ENCODE peak calls at places on chromosome 15, in nine cellular contexts. N is tibial artery, V is HFF-Myc, B is fibroblast of mammary gland, Z is foreskin fibroblast, S is GM06990, G is left lung, M is AG04450, D is neural progenitor cell. F is an unnamed sample.
A peak's percentile ranks its signal among the peaks of the same experiment; 100 is the strongest.

GRCh38 chr15:67185621-67186225 is 68.7 kb downstream of the AAGAB start:
- DNase-seq in S (no peak), M (no peak), Z (peak; percentile 68), V (peak; percentile 66), B (peak; percentile 78), D (no peak), G (no peak), N (peak; percentile 64), F (no peak)

GRCh38 chr15:77021803-77022381 is 27.0 kb downstream of the PSTPIP1 start:
- DNase-seq in S (no peak), M (no peak), N (peak; percentile 72), G (peak; percentile 46), V (no peak), Z (peak; percentile 42), B (peak; percentile 47), D (no peak), F (peak; percentile 26)

GRCh38 chr15:23447107-23447500 is at the start of gene GOLGA6L2:
- DNase-seq in G (peak; percentile 23), B (peak; percentile 12), D (no peak), N (no peak), S (no peak), V (no peak), M (no peak), Z (no peak), F (no peak)

GRCh38 chr15:84591815-84592214 is 9.0 kb upstream of the ZSCAN2 start:
- DNase-seq in B (no peak), N (no peak), Z (no peak), S (no peak), D (no peak), M (no peak), V (no peak), G (no peak), F (no peak)

GRCh38 chr15:101617390-101617965 is 34.7 kb downstream of the TM2D3 start:
- DNase-seq in N (no peak), M (no peak), D (no peak), Z (no peak), B (no peak), G (peak; percentile 50), V (no peak), S (no peak), F (no peak)

GRCh38 chr15:40255033-40255432 is 16.2 kb downstream of the PAK6 start:
- DNase-seq in N (no peak), D (no peak), V (no peak), G (peak; percentile 60), S (no peak), B (no peak), Z (no peak), M (no peak), F (no peak)

GRCh38 chr15:95557226-95558046 is 773.1 kb upstream of the NR2F2 start:
- DNase-seq in S (no peak), G (no peak), D (no peak), N (peak; percentile 68), M (peak; percentile 61), Z (peak; percentile 92), B (peak; percentile 95), V (peak; percentile 87), F (peak; percentile 71)

GRCh38 chr15:23446215-23447106 is 582 bp downstream of the GOLGA6L2 start:
- DNase-seq in V (no peak), Z (no peak), N (peak; percentile 21), M (no peak), S (no peak), D (no peak), G (no peak), B (no peak), F (no peak)

GRCh38 chr15:31279221-31280036 is 47.2 kb upstream of the KLF13 start:
- DNase-seq in M (no peak), B (no peak), D (no peak), G (no peak), V (no peak), Z (no peak), S (no peak), N (peak; percentile 37), F (no peak)

GRCh38 chr15:74635228-74635627 is 19.6 kb downstream of the CLK3 start:
- DNase-seq in S (peak; percentile 48), Z (peak; percentile 84), B (peak; percentile 67), N (no peak), V (no peak), D (peak; percentile 78), G (no peak), M (no peak), F (no peak)
- TF ChIP-seq CTCF in S (peak; percentile 87), Z (peak; percentile 82), B (peak; percentile 93), N (peak; percentile 83), V (peak; percentile 90), D (peak; percentile 93), G (peak; percentile 76), M (peak; percentile 89), F (peak; percentile 86)

GRCh38 chr15:45197512-45197911 is 9.7 kb upstream of the SHF start:
- DNase-seq in S (no peak), N (no peak), M (no peak), G (no peak), Z (no peak), V (no peak), B (no peak), D (no peak), F (no peak)
- H3K4me3 ChIP-seq in S (no peak overlapping the region), N (peak overlapping the region; percentile 60), M (no peak overlapping the region), G (no peak overlapping the region), Z (no peak overlapping the region), V (peak overlapping the region; percentile 43), B (peak overlapping the region; percentile 67), D (peak overlapping the region; percentile 87), F (no peak overlapping the region)

GRCh38 chr15:56247266-56247665 is 3.6 kb upstream of the RFX7 start:
- DNase-seq in V (no peak), B (no peak), S (no peak), G (no peak), Z (no peak), M (no peak), D (no peak), N (no peak), F (no peak)

GRCh38 chr15:56250626-56251025 is 6.9 kb upstream of the RFX7 start:
- DNase-seq in V (no peak), D (no peak), B (no peak), S (no peak), N (no peak), Z (no peak), M (no peak), G (no peak), F (no peak)

GRCh38 chr15:56248276-56248675 is 4.6 kb upstream of the RFX7 start:
- DNase-seq in B (no peak), N (no peak), S (no peak), M (no peak), G (no peak), D (no peak), Z (no peak), V (no peak), F (no peak)

GRCh38 chr15:56251315-56252091 is 7.8 kb upstream of the RFX7 start:
- DNase-seq in N (no peak), B (no peak), V (no peak), M (no peak), G (no peak), Z (no peak), D (no peak), S (no peak), F (no peak)

DNA sequence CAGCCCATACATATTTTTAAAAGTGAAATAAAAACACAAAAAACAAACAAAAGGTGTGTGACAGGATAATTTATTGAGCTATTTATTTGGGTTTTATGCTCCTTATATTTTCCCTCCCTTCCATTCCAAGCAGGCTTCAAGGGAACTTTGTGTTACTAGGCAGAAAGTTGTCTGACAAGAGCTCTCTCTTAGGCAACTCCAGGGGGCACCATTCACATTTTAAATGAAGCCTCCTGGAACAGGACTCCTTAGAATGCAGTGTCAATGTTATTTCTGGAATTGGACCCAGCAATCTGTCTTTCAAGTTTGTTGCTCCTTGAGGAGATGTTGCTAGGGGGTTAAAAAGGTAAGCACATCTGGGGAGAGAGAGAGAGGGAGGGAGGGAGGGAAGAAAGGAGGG is 5.4 kb upstream of the RFX7 start:
- DNase-seq in B (peak; percentile 79), V (no peak), M (no peak), Z (peak; percentile 60), N (no peak), G (no peak), D (peak; percentile 76), S (no peak), F (peak; percentile 17)
- TF ChIP-seq CTCF in B (peak; percentile 54), V (peak; percentile 42), M (peak; percentile 41), Z (peak; percentile 43), N (no peak), G (no peak), D (peak; percentile 72), S (peak; percentile 55), F (peak; percentile 6)

GRCh38 chr15:85795320-85795668 is 569 bp upstream of the KLHL25 start:
- DNase-seq in V (no peak), D (no peak), G (no peak), B (no peak), M (no peak), N (no peak), Z (no peak), S (no peak), F (no peak)
- H3K4me3 ChIP-seq in V (peak overlapping the region; percentile 75), D (no peak overlapping the region), G (peak overlapping the region; percentile 21), B (peak overlapping the region; percentile 62), M (peak overlapping the region; percentile 59), N (peak overlapping the region; percentile 80), Z (peak overlapping the region; percentile 58), S (peak overlapping the region; percentile 65), F (peak overlapping the region; percentile 60)

DNA sequence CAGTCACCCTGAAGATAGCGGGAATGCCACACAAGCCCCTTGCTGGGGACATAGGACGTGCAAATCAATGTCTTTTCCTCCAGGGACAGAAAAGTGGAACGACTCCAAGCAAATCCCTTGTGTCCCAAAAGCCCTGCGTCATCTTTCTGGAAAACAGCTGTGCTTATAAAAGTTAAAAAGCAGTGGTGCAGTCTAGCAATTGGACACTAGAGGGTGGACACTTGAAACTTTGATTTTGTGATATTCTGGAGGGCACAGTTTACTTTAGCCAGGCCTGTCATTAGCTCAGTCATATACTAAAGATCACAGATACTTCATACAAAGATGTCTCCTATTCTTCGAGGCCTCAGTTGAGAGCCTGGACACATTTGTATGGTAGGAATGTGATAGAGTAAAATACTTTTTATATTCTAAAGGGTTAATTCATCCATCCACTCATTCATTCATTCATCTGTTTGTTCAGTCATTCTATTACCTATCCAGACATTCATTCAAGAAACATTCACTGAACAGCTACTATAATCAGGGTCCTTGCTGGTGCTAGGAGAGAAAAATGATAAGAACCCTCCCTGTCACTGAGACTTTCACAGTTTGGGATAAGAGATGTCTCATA is 63.8 kb upstream of the ANKRD34C start:
- DNase-seq in Z (peak; percentile 41), M (no peak), D (no peak), B (peak; percentile 34), G (no peak), N (no peak), V (peak; percentile 7), S (no peak), F (no peak)
- TF ChIP-seq CTCF in Z (peak; percentile 43), M (peak; percentile 58), D (peak; percentile 50), B (peak; percentile 55), G (no peak), N (peak; percentile 68), V (peak; percentile 48), S (no peak), F (peak; percentile 40)

DNA sequence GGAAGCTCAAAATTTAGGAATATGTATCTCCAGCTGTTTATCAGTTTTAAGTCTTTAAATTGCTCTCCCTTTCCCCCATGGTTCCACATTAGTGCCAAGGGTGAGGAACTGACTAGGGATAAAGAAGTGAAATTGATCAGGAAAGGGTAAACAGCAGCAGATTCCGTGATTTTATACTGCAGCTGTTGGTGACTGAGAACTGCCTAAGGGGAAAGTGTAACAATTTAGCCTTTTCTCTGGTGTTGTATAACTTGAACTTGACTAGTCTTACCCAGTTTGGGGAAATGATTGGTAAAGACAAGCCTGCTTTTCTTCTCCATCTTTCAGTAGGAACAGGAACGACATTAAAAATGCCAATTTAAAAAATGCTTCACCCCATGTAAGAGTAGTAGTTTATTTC is 5.0 kb downstream of the SPRED1 start:
- DNase-seq in M (no peak), V (no peak), S (no peak), N (no peak), B (no peak), Z (no peak), G (no peak), D (no peak), F (no peak)
- H3K4me3 ChIP-seq in M (peak overlapping the region; percentile 3), V (peak overlapping the region; percentile 93), S (no peak overlapping the region), N (no peak overlapping the region), B (peak overlapping the region; percentile 26), Z (peak overlapping the region; percentile 91), G (no peak overlapping the region), D (no peak overlapping the region), F (peak overlapping the region; percentile 16)

F was measured in AG04449.